ENCODE peak calls at places on chromosomes 5 and 9, in six cellular contexts. T, Q, R, Y, V and B are unnamed samples.

GRCh38 chr5:180376511-180376910 is 23.4 kb upstream of the GFPT2 start:
- DNase-seq in R (no peak), T (no peak), Q (no peak), Y (no peak), V (no peak), B (no peak)

GRCh38 chr5:74093501-74093993 is 467.6 kb downstream of the ARHGEF28 start:
- DNase-seq in R (no peak), V (no peak), Q (no peak), Y (no peak), T (no peak), B (no peak)

GRCh38 chr9:14433841-14434511 is 120.0 kb upstream of the NFIB start:
- DNase-seq in R (peak; percentile 90), V (peak; percentile 22), T (peak; percentile 23), Q (no peak), Y (peak; percentile 69), B (peak; percentile 87)

GRCh38 chr5:159928122-159928960 is 12.1 kb downstream of the ADRA1B start:
- DNase-seq in Q (no peak), Y (peak; percentile 90), R (peak; percentile 87), T (peak; percentile 43), V (no peak), B (peak; percentile 72)

GRCh38 chr5:33448118-33448517 is 7.4 kb downstream of the TARS1 start:
- DNase-seq in Y (no peak), Q (no peak), V (no peak), T (no peak), R (no peak), B (no peak)

GRCh38 chr5:67732471-67732870 is 483.1 kb upstream of the PIK3R1 start:
- DNase-seq in V (no peak), Q (no peak), Y (no peak), T (no peak), R (peak; percentile 13), B (no peak)

GRCh38 chr5:134758176-134758503 is 439 bp upstream of the DDX46 start:
- DNase-seq in V (no peak), R (no peak), Q (no peak), T (no peak), Y (no peak), B (no peak)

GRCh38 chr5:176592573-176592972 is 17.4 kb downstream of the GPRIN1 start:
- DNase-seq in T (no peak), V (no peak), Y (no peak), R (no peak), Q (no peak), B (no peak)

GRCh38 chr9:133788819-133789733 is 50.9 kb upstream of the SARDH start:
- DNase-seq in R (no peak), T (no peak), Q (no peak), Y (no peak), V (no peak), B (no peak)

GRCh38 chr5:80408475-80408875 is 611 bp downstream of the ZFYVE16 start:
- DNase-seq in Y (peak; percentile 38), V (peak; percentile 70), T (no peak), Q (peak; percentile 15), R (peak; percentile 44), B (peak; percentile 34)

GRCh38 chr9:77040340-77040739 is 20.9 kb downstream of the FOXB2 start:
- DNase-seq in Y (no peak), R (no peak), V (no peak), T (no peak), Q (no peak), B (no peak)

GRCh38 chr5:174218162-174218561 is 172.7 kb downstream of the NSG2 start:
- DNase-seq in T (no peak), V (no peak), Y (no peak), R (no peak), Q (no peak), B (no peak)

GRCh38 chr9:98314381-98315066 is 59.1 kb upstream of the TBC1D2 start:
- DNase-seq in T (no peak), V (no peak), R (peak; percentile 38), Q (no peak), Y (peak; percentile 69), B (peak; percentile 75)

GRCh38 chr9:122099271-122099869 is 6.3 kb upstream of the TTLL11 start:
- DNase-seq in R (peak; percentile 80), Y (peak; percentile 74), V (peak; percentile 95), Q (peak; percentile 71), T (peak; percentile 32), B (peak; percentile 82)

GRCh38 chr5:105460721-105461120 is 1898.1 kb upstream of the NUDT12 start:
- DNase-seq in Y (no peak), T (no peak), V (no peak), Q (no peak), R (no peak), B (no peak)

DNA sequence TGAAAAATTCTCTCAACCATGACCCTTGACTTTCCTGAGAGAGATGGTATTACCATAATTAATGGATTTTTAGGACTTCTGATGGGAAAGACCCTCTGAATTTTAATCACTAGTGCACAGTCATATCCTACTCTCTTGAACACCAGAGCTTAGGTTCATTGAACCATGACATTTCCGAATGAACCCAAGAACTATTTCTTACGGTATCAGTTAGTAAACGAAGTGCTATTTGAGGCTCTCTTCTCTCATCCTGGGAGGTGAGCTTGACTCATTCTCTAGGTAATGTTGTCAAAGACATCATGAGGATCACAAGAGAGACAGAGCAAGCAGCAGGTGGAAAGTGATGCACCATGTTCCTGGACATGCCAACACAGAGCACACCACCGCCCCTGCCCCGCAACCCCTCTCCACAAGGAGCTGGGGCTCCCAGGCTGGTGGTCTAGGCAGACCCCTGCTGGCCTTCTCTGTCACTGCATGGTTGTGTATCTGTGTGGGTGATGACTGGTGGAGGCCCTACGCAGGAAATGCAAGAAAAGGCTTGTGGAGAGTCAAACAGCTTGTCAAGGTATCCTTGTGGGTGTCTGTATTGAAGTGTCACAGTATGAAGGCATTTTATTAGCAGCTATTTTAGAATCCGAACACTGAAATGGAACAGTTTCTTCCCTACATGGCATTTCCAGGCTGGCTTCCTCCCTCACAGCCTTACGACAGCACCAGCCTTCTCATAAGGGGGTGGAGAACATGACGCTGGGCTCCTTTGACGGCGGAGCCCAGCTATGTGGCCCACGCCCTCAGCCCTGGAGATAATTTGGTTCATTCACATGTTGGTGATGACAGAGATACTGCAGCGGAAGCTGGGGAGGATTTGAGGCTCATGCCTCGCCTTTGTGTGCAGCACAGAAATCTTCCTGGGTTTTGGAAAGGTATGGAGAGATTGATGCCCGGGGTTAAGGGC is 297.6 kb downstream of the NTRK2 start:
- DNase-seq in R (no peak), T (no peak), Y (no peak), V (no peak), Q (no peak), B (no peak)
- TF ChIP-seq CTCF in R (no peak), T (no peak), Y (no peak), V (no peak), Q (no peak), B (no peak)

GRCh38 chr9:29212590-29213373 is 1639.5 kb upstream of the C9orf72 start:
- DNase-seq in V (peak; percentile 57), Q (no peak), Y (no peak), R (no peak), T (no peak), B (no peak)

GRCh38 chr9:29214162-29214520 is 1640.9 kb upstream of the C9orf72 start:
- DNase-seq in R (no peak), T (no peak), Y (no peak), V (peak; percentile 78), Q (no peak), B (peak; percentile 25)

GRCh38 chr9:29211681-29212589 is 1638.7 kb upstream of the C9orf72 start:
- DNase-seq in V (peak; percentile 72), Y (no peak), T (no peak), Q (peak; percentile 4), R (peak; percentile 4), B (peak; percentile 39)

GRCh38 chr9:29214702-29215248 is 1641.5 kb upstream of the C9orf72 start:
- DNase-seq in Y (no peak), V (peak; percentile 26), Q (no peak), T (no peak), R (no peak), B (no peak)

DNA sequence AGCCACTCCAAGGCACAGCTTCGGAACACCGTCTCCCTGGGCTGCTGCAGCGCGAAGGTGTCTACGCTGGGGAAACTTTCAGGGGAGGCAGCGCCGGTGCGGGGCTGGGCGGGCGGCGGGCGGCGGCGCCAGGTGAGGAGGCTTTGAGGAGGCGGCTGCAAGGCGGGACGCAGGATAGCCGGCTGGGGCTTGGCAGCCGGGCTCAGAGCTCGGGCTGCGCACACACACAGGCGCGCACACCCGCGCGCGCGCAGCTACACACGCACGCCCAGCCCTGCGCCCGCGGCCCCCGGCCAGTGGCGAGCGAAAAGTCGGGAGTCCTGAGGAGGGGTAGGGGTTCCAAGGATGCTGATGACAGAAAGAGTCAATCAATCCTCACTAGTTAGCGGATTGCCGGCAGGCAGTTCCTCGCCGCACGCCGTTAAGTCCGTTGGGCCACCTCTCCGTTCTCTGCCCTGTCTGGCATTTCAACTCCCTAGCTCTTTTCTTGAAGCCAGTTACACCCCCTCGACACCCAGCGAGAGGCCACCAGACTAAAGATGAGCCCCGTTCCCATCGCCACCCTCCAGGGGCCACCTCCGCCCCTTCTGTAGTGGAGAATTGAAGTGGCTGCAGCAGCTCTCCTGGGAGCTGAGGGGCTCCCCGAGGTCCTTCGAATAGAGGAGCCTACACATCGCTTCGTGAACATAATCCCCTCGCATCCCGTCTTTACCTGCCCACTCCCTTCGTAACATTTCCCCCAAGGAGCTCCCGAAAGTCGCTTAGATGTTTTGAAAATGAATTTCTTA is 1640.3 kb upstream of the C9orf72 start:
- DNase-seq in Y (no peak), Q (no peak), T (no peak), R (no peak), V (peak; percentile 61), B (no peak)
- H3K4me3 ChIP-seq in Y (no peak within 1 kb of the TSS), Q (no peak within 1 kb of the TSS), T (no peak within 1 kb of the TSS), R (no peak within 1 kb of the TSS), V (peak within 1 kb of the TSS; percentile 46), B (peak within 1 kb of the TSS; percentile 48)

GRCh38 chr5:111469905-111470304 is 42.4 kb downstream of the STARD4 start:
- DNase-seq in R (peak; percentile 17), T (no peak), V (no peak), Q (no peak), Y (no peak), B (no peak)
- TF ChIP-seq CTCF in R (peak; percentile 39), T (no peak), V (no peak), Q (no peak), Y (peak; percentile 10), B (peak; percentile 0)

GRCh38 chr9:95007470-95007869 is 281.0 kb downstream of the AOPEP start:
- DNase-seq in V (no peak), Q (no peak), R (peak; percentile 25), Y (no peak), T (no peak), B (no peak)

GRCh38 chr9:95010431-95010838 is 283.9 kb downstream of the AOPEP start:
- DNase-seq in Y (no peak), R (no peak), T (no peak), V (no peak), Q (no peak), B (no peak)

GRCh38 chr9:95009459-95009858 is 283.0 kb downstream of the AOPEP start:
- DNase-seq in T (no peak), Q (no peak), V (no peak), Y (no peak), R (no peak), B (no peak)

GRCh38 chr9:95005276-95006141 is 279.0 kb downstream of the AOPEP start:
- DNase-seq in V (peak; percentile 34), R (peak; percentile 24), Y (no peak), T (no peak), Q (no peak), B (no peak)

DNA sequence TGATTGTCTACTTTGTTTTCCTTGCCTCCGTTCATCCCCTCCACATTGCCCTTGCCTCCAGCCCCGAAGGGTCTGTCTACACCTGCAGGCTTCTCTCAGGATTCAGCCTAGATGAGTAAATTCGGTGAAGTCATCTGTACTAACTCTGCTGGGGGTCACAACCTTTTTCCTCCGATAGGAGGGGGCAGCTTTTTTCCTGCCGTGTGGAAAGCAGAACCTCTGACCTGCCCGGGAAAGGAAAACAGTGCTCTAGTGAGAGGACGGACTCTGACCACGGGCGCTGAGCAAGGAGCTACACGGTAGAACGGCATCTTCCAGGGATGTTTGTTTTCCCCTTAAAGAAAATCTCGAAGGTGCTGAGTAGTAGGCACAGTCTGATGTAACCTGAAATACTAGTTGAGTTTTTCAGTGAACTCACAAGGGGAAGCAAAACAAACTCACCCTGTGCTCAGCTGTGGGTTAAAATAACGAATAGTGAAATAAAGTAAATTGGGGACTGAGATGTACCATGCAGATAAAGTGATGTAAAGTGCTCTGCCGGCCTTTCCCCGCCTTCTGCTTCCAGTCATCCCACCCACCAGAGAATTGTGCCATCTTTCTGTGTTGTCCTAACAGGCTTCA is 281.8 kb downstream of the AOPEP start:
- DNase-seq in V (no peak), R (peak; percentile 33), Q (no peak), Y (no peak), T (no peak), B (no peak)
- H3K4me3 ChIP-seq in V (peak overlapping the region; percentile 2), R (peak overlapping the region; percentile 86), Q (no peak overlapping the region), Y (peak overlapping the region; percentile 9), T (peak overlapping the region; percentile 83), B (no peak overlapping the region)